ENCODE peak calls at places on chromosome 18, in seven cellular contexts. One of them, this sample, is unnamed.
A peak's percentile ranks its signal among the peaks of the same experiment; 100 is the strongest.

GRCh38 chr18:8732442-8733360 is 27.3 kb downstream of the MTCL1 start:
- DNase-seq in H1: no peak
- DNase-seq in K562: no peak
- DNase-seq in HepG2: peak; percentile 83
- DNase-seq in IMR-90: no peak
- DNase-seq in HCT116: no peak
- DNase-seq in A549: peak; percentile 62
- DNase-seq in this sample: no peak

GRCh38 chr18:50578651-50579050 is 18.8 kb downstream of the MAPK4 start:
- DNase-seq in H1: no peak
- DNase-seq in K562: peak; percentile 3
- DNase-seq in HCT116: peak; percentile 22
- DNase-seq in IMR-90: no peak
- DNase-seq in A549: peak; percentile 13
- DNase-seq in HepG2: no peak
- DNase-seq in this sample: no peak

GRCh38 chr18:62214790-62215189 is 27.7 kb downstream of the RELCH start:
- DNase-seq in K562: no peak
- DNase-seq in IMR-90: no peak
- DNase-seq in HepG2: no peak
- DNase-seq in HCT116: no peak
- DNase-seq in H1: no peak
- DNase-seq in A549: no peak
- DNase-seq in this sample: no peak

GRCh38 chr18:29749699-29750098 is 1292.8 kb downstream of the DSC3 start:
- DNase-seq in HCT116: no peak
- DNase-seq in H1: no peak
- DNase-seq in IMR-90: peak; percentile 60
- DNase-seq in A549: no peak
- DNase-seq in HepG2: no peak
- DNase-seq in K562: no peak
- DNase-seq in this sample: no peak

GRCh38 chr18:57198025-57198424 is 51.1 kb downstream of the BOD1L2 start:
- DNase-seq in H1: no peak
- DNase-seq in A549: no peak
- DNase-seq in HCT116: no peak
- DNase-seq in HepG2: no peak
- DNase-seq in IMR-90: no peak
- DNase-seq in K562: no peak
- DNase-seq in this sample: no peak

GRCh38 chr18:31610841-31611240 is 19.2 kb downstream of the TTR start:
- DNase-seq in K562: peak; percentile 43
- DNase-seq in IMR-90: no peak
- DNase-seq in H1: peak; percentile 59
- DNase-seq in HepG2: peak; percentile 61
- DNase-seq in A549: no peak
- DNase-seq in HCT116: peak; percentile 13
- DNase-seq in this sample: no peak

GRCh38 chr18:21686282-21687105 is 18.1 kb downstream of the ABHD3 start:
- DNase-seq in A549: no peak
- DNase-seq in H1: no peak
- DNase-seq in IMR-90: peak; percentile 59
- DNase-seq in HepG2: peak; percentile 95
- DNase-seq in HCT116: no peak
- DNase-seq in K562: peak; percentile 73
- DNase-seq in this sample: no peak

GRCh38 chr18:64539852-64540251 is 391.0 kb upstream of the LINC00305 start:
- DNase-seq in H1: no peak
- DNase-seq in HepG2: no peak
- DNase-seq in A549: no peak
- DNase-seq in IMR-90: no peak
- DNase-seq in HCT116: no peak
- DNase-seq in K562: no peak
- DNase-seq in this sample: no peak

GRCh38 chr18:53944721-53945120 is 279.7 kb downstream of the MBD2 start:
- DNase-seq in A549: no peak
- DNase-seq in H1: no peak
- DNase-seq in HCT116: no peak
- DNase-seq in K562: peak; percentile 1
- DNase-seq in HepG2: no peak
- DNase-seq in IMR-90: no peak
- DNase-seq in this sample: no peak

GRCh38 chr18:62610509-62611394 is 87.9 kb downstream of the ZCCHC2 start:
- DNase-seq in K562: peak; percentile 72
- DNase-seq in H1: no peak
- DNase-seq in A549: no peak
- DNase-seq in HepG2: no peak
- DNase-seq in IMR-90: no peak
- DNase-seq in HCT116: no peak
- DNase-seq in this sample: no peak

GRCh38 chr18:23331091-23331920 is 121.8 kb upstream of the RIOK3 start:
- DNase-seq in IMR-90: no peak
- DNase-seq in HCT116: no peak
- DNase-seq in A549: no peak
- DNase-seq in H1: no peak
- DNase-seq in K562: no peak
- DNase-seq in HepG2: no peak
- DNase-seq in this sample: no peak

GRCh38 chr18:13471495-13471845 is 252.9 kb downstream of the LDLRAD4 start:
- DNase-seq in A549: no peak
- DNase-seq in IMR-90: no peak
- DNase-seq in K562: no peak
- DNase-seq in HepG2: no peak
- DNase-seq in H1: no peak
- DNase-seq in HCT116: no peak
- DNase-seq in this sample: no peak

GRCh38 chr18:74114206-74114605 is 33.4 kb downstream of the FBXO15 start:
- DNase-seq in H1: no peak
- DNase-seq in A549: no peak
- DNase-seq in IMR-90: peak; percentile 24
- DNase-seq in HepG2: no peak
- DNase-seq in HCT116: no peak
- DNase-seq in K562: no peak
- DNase-seq in this sample: no peak

GRCh38 chr18:36769172-36769571 is 59.6 kb downstream of the TPGS2 start:
- DNase-seq in HCT116: no peak
- DNase-seq in IMR-90: peak; percentile 59
- DNase-seq in A549: no peak
- DNase-seq in K562: no peak
- DNase-seq in HepG2: no peak
- DNase-seq in H1: no peak
- DNase-seq in this sample: no peak

GRCh38 chr18:78666666-78667335 is 312.8 kb upstream of the SALL3 start:
- DNase-seq in K562: no peak
- DNase-seq in A549: no peak
- DNase-seq in H1: no peak
- DNase-seq in IMR-90: no peak
- DNase-seq in HepG2: no peak
- DNase-seq in HCT116: no peak
- DNase-seq in this sample: no peak

GRCh38 chr18:42113529-42114191 is 158.6 kb downstream of the PIK3C3 start:
- DNase-seq in IMR-90: peak; percentile 39
- DNase-seq in HCT116: no peak
- DNase-seq in H1: no peak
- DNase-seq in K562: peak; percentile 3
- DNase-seq in HepG2: peak; percentile 64
- DNase-seq in A549: no peak
- DNase-seq in this sample: no peak

DNA sequence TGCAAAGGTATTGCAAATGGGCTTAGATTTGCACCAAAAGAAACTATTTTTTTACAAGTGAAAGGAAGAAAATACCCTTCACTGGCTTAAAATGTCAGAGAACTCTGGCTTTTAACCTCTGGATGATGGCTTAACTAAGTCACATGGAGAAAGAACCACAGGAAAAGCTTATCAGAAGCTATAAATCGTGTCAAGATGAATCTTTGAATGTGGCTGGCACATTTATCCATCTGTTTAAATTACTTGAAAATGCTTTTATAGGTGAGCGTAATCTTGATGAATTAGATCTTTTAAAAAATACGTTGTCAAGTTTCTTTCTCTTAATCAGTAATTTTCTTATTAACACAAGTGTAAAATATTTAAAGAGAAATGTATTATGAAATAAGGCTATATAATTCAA is 32.0 kb upstream of the CCDC178 start:
- DNase-seq in HCT116: no peak
- DNase-seq in H1: no peak
- DNase-seq in IMR-90: no peak
- DNase-seq in HepG2: no peak
- DNase-seq in A549: no peak
- DNase-seq in K562: no peak
- DNase-seq in this sample: no peak
- TF ChIP-seq CEBPB in HCT116: no peak
- TF ChIP-seq CEBPB in H1: no peak
- TF ChIP-seq CEBPB in IMR-90: no peak
- TF ChIP-seq CEBPB in HepG2: no peak
- TF ChIP-seq CEBPB in A549: no peak
- TF ChIP-seq CEBPB in K562: no peak
- TF ChIP-seq CEBPB in this sample: no peak

GRCh38 chr18:48330016-48330991 is 78.9 kb downstream of the ZBTB7C start:
- DNase-seq in HCT116: peak; percentile 47
- DNase-seq in K562: no peak
- DNase-seq in A549: peak; percentile 32
- DNase-seq in IMR-90: peak; percentile 69
- DNase-seq in HepG2: no peak
- DNase-seq in H1: no peak
- DNase-seq in this sample: no peak

GRCh38 chr18:48335829-48336228 is 73.4 kb downstream of the ZBTB7C start:
- DNase-seq in HCT116: no peak
- DNase-seq in K562: no peak
- DNase-seq in IMR-90: no peak
- DNase-seq in A549: no peak
- DNase-seq in HepG2: no peak
- DNase-seq in H1: no peak
- DNase-seq in this sample: no peak

GRCh38 chr18:48336332-48336731 is 72.9 kb downstream of the ZBTB7C start:
- DNase-seq in HepG2: no peak
- DNase-seq in A549: no peak
- DNase-seq in K562: peak; percentile 2
- DNase-seq in HCT116: no peak
- DNase-seq in IMR-90: no peak
- DNase-seq in H1: no peak
- DNase-seq in this sample: no peak

GRCh38 chr18:48334845-48335244 is 74.3 kb downstream of the ZBTB7C start:
- DNase-seq in IMR-90: no peak
- DNase-seq in A549: no peak
- DNase-seq in K562: no peak
- DNase-seq in HepG2: no peak
- DNase-seq in HCT116: no peak
- DNase-seq in H1: no peak
- DNase-seq in this sample: no peak

GRCh38 chr18:48333563-48333962 is 75.6 kb downstream of the ZBTB7C start:
- DNase-seq in HepG2: no peak
- DNase-seq in IMR-90: no peak
- DNase-seq in K562: no peak
- DNase-seq in A549: no peak
- DNase-seq in HCT116: no peak
- DNase-seq in H1: no peak
- DNase-seq in this sample: no peak
- TF ChIP-seq CEBPB in HepG2: no peak
- TF ChIP-seq CEBPB in IMR-90: no peak
- TF ChIP-seq CEBPB in K562: no peak
- TF ChIP-seq CEBPB in A549: no peak
- TF ChIP-seq CEBPB in HCT116: no peak
- TF ChIP-seq CEBPB in H1: no peak
- TF ChIP-seq CEBPB in this sample: no peak

GRCh38 chr18:25229080-25229479 is 122.9 kb downstream of the ZNF521 start:
- DNase-seq in H1: no peak
- DNase-seq in K562: peak; percentile 79
- DNase-seq in IMR-90: peak; percentile 81
- DNase-seq in HCT116: no peak
- DNase-seq in A549: no peak
- DNase-seq in HepG2: no peak
- DNase-seq in this sample: no peak
- TF ChIP-seq CEBPB in H1: no peak
- TF ChIP-seq CEBPB in K562: no peak
- TF ChIP-seq CEBPB in IMR-90: no peak
- TF ChIP-seq CEBPB in HCT116: no peak
- TF ChIP-seq CEBPB in A549: no peak
- TF ChIP-seq CEBPB in HepG2: no peak
- TF ChIP-seq CEBPB in this sample: no peak

GRCh38 chr18:10032331-10032979 is 118.6 kb downstream of the VAPA start:
- DNase-seq in HCT116: no peak
- DNase-seq in H1: peak; percentile 44
- DNase-seq in HepG2: no peak
- DNase-seq in A549: no peak
- DNase-seq in IMR-90: no peak
- DNase-seq in K562: no peak
- DNase-seq in this sample: no peak

GRCh38 chr18:10027461-10027860 is 113.6 kb downstream of the VAPA start:
- DNase-seq in H1: no peak
- DNase-seq in IMR-90: no peak
- DNase-seq in HepG2: no peak
- DNase-seq in HCT116: no peak
- DNase-seq in K562: no peak
- DNase-seq in A549: no peak
- DNase-seq in this sample: no peak

GRCh38 chr18:10027031-10027430 is 113.2 kb downstream of the VAPA start:
- DNase-seq in A549: no peak
- DNase-seq in HepG2: no peak
- DNase-seq in IMR-90: no peak
- DNase-seq in HCT116: no peak
- DNase-seq in H1: no peak
- DNase-seq in K562: no peak
- DNase-seq in this sample: no peak

GRCh38 chr18:10030816-10031541 is 117.2 kb downstream of the VAPA start:
- DNase-seq in K562: no peak
- DNase-seq in HepG2: no peak
- DNase-seq in HCT116: no peak
- DNase-seq in H1: no peak
- DNase-seq in IMR-90: no peak
- DNase-seq in A549: no peak
- DNase-seq in this sample: no peak

DNA sequence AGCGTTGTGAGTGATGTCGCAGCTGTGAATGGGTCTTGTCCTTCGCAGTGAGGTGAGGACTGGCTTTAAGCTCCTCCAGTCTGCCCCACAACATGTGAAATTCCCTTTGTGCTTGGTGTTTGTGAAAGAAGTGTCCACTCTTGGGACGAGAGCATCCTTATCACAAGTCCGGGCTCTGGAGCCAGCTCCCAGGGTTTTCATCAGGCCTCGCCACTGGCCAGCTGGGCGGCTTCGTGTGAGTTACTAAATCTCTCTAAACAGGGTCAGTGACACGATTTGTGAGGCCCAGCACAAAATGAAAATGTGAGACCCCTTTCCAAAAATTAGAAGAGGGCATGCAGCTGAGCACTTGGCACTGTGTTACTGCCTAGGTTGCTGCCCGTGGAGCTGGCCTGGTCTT is 115.9 kb downstream of the VAPA start:
- DNase-seq in A549: no peak
- DNase-seq in HCT116: no peak
- DNase-seq in K562: no peak
- DNase-seq in H1: no peak
- DNase-seq in IMR-90: no peak
- DNase-seq in HepG2: no peak
- DNase-seq in this sample: no peak
- TF ChIP-seq CEBPB in A549: no peak
- TF ChIP-seq CEBPB in HCT116: no peak
- TF ChIP-seq CEBPB in K562: no peak
- TF ChIP-seq CEBPB in H1: no peak
- TF ChIP-seq CEBPB in IMR-90: no peak
- TF ChIP-seq CEBPB in HepG2: no peak
- TF ChIP-seq CEBPB in this sample: no peak

GRCh38 chr18:9965711-9966624 is 52.2 kb downstream of the VAPA start:
- DNase-seq in HCT116: no peak
- DNase-seq in H1: no peak
- DNase-seq in HepG2: no peak
- DNase-seq in K562: no peak
- DNase-seq in A549: no peak
- DNase-seq in IMR-90: peak; percentile 58
- DNase-seq in this sample: no peak
- TF ChIP-seq CEBPB in HCT116: no peak
- TF ChIP-seq CEBPB in H1: no peak
- TF ChIP-seq CEBPB in HepG2: no peak
- TF ChIP-seq CEBPB in K562: no peak
- TF ChIP-seq CEBPB in A549: no peak
- TF ChIP-seq CEBPB in IMR-90: peak; percentile 65
- TF ChIP-seq CEBPB in this sample: no peak